ENCODE peak calls at places on chromosomes 2 and 18, in six cellular contexts. U, V, C, A, R and W are unnamed samples.

GRCh38 chr2:239393401-239393940 is 7.3 kb downstream of the HDAC4 start:
- DNase-seq in U (no peak), V (no peak), C (no peak), A (no peak), R (no peak), W (no peak)

GRCh38 chr2:1521191-1521877 is 108.1 kb downstream of the TPO start:
- DNase-seq in U (no peak), V (no peak), C (no peak), A (no peak), R (no peak), W (no peak)

GRCh38 chr2:236577481-236578410 is 8.1 kb downstream of the ACKR3 start:
- DNase-seq in U (no peak), V (no peak), C (no peak), A (no peak), R (no peak), W (no peak)

GRCh38 chr2:130829020-130829419 is 7.7 kb upstream of the ARHGEF4 start:
- DNase-seq in U (no peak), V (no peak), C (peak; percentile 38), A (no peak), R (no peak), W (no peak)

GRCh38 chr2:60453301-60453700 is 100.2 kb downstream of the BCL11A start:
- DNase-seq in U (no peak), V (no peak), C (peak; percentile 82), A (peak; percentile 76), R (peak; percentile 46), W (peak; percentile 83)

GRCh38 chr2:189446780-189447179 is 5.5 kb downstream of the WDR75 start:
- DNase-seq in U (no peak), V (no peak), C (no peak), A (no peak), R (no peak), W (no peak)

GRCh38 chr2:221833972-221834371 is 261.9 kb upstream of the EPHA4 start:
- DNase-seq in U (no peak), V (no peak), C (no peak), A (no peak), R (no peak), W (no peak)

GRCh38 chr18:6929370-6930102 is 188.1 kb downstream of the LAMA1 start:
- DNase-seq in U (no peak), V (no peak), C (no peak), A (no peak), R (no peak), W (no peak)

GRCh38 chr2:206154197-206154596 is 5.0 kb downstream of the NDUFS1 start:
- DNase-seq in U (no peak), V (no peak), C (no peak), A (no peak), R (no peak), W (peak; percentile 15)

GRCh38 chr2:181751266-181752030 is 71.1 kb upstream of the NEUROD1 start:
- DNase-seq in U (no peak), V (no peak), C (no peak), A (no peak), R (no peak), W (no peak)

GRCh38 chr2:171814883-171815282 is 79.2 kb downstream of the SLC25A12 start:
- DNase-seq in U (no peak), V (no peak), C (no peak), A (no peak), R (no peak), W (no peak)

GRCh38 chr2:217555075-217555876 is 447.5 kb downstream of the TNS1 start:
- DNase-seq in U (no peak), V (peak; percentile 10), C (peak; percentile 9), A (no peak), R (no peak), W (peak; percentile 75)

GRCh38 chr2:118124293-118124891 is 36.1 kb downstream of the INSIG2 start:
- DNase-seq in U (no peak), V (no peak), C (no peak), A (no peak), R (no peak), W (peak; percentile 63)

GRCh38 chr2:226970362-226970761 is 134.5 kb downstream of the RHBDD1 start:
- DNase-seq in U (no peak), V (no peak), C (no peak), A (no peak), R (no peak), W (no peak)

GRCh38 chr18:79523738-79524180 is 128.0 kb downstream of the NFATC1 start:
- DNase-seq in U (no peak), V (peak; percentile 90), C (no peak), A (no peak), R (no peak), W (peak; percentile 29)

GRCh38 chr2:233350708-233351107 is 3.6 kb upstream of the DGKD start:
- DNase-seq in U (peak; percentile 11), V (peak; percentile 50), C (no peak), A (no peak), R (no peak), W (peak; percentile 75)

GRCh38 chr2:121171625-121172119 is 113.3 kb downstream of the TFCP2L1 start:
- DNase-seq in U (no peak), V (peak; percentile 32), C (no peak), A (no peak), R (no peak), W (no peak)

GRCh38 chr2:69483024-69483423 is 45.8 kb upstream of the NFU1 start:
- DNase-seq in U (no peak), V (no peak), C (no peak), A (no peak), R (no peak), W (no peak)

GRCh38 chr2:85243101-85244072 is 84.4 kb downstream of the TGOLN2 start:
- DNase-seq in U (no peak), V (peak; percentile 51), C (peak; percentile 54), A (no peak), R (peak; percentile 60), W (peak; percentile 76)

GRCh38 chr2:200354823-200355751 is 48.6 kb downstream of the SPATS2L start:
- DNase-seq in U (no peak), V (no peak), C (no peak), A (no peak), R (no peak), W (no peak)

GRCh38 chr2:231385429-231385828 is 10.1 kb upstream of the B3GNT7 start:
- DNase-seq in U (no peak), V (no peak), C (no peak), A (no peak), R (no peak), W (no peak)

GRCh38 chr2:20615046-20615465 is 35.8 kb downstream of the HS1BP3 start:
- DNase-seq in U (no peak), V (no peak), C (no peak), A (no peak), R (no peak), W (no peak)

GRCh38 chr2:88212251-88212790 is 42.2 kb downstream of the THNSL2 start:
- DNase-seq in U (no peak), V (no peak), C (no peak), A (no peak), R (no peak), W (peak; percentile 34)

GRCh38 chr2:131085646-131086045 is 7.6 kb downstream of the FAM168B start:
- DNase-seq in U (no peak), V (no peak), C (no peak), A (no peak), R (no peak), W (no peak)

GRCh38 chr2:180412224-180412623 is 405.1 kb upstream of the CWC22 start:
- DNase-seq in U (no peak), V (no peak), C (no peak), A (no peak), R (no peak), W (peak; percentile 16)

GRCh38 chr2:145744541-145745386 is 1224.8 kb upstream of the ZEB2 start:
- DNase-seq in U (no peak), V (no peak), C (no peak), A (no peak), R (no peak), W (no peak)

GRCh38 chr2:41572154-41572553 is 475.7 kb upstream of the PKDCC start:
- DNase-seq in U (no peak), V (no peak), C (no peak), A (no peak), R (no peak), W (no peak)

GRCh38 chr2:68846056-68846455 is 25.1 kb downstream of the BMP10 start:
- DNase-seq in U (no peak), V (no peak), C (no peak), A (no peak), R (no peak), W (no peak)

GRCh38 chr18:29145993-29146539 is 969.1 kb upstream of the CDH2 start:
- DNase-seq in U (peak; percentile 68), V (no peak), C (no peak), A (no peak), R (no peak), W (peak; percentile 6)

GRCh38 chr2:212530373-212530772 is 8.2 kb downstream of the ERBB4 start:
- DNase-seq in U (no peak), V (no peak), C (no peak), A (no peak), R (no peak), W (no peak)